ENCODE peak calls at places on chromosome X, in nine cellular contexts. Z is CD8-positive, alpha-beta T cell; R is lower lobe of right lung; B is HL-60; V is suprapubic skin; K is dorsolateral prefrontal cortex; C is colonic mucosa; F is uterus; D is hepatocyte. T is an unnamed sample.

GRCh38 chrX:3717742-3718420 is 4.4 kb upstream of the PRKX start:
- DNase-seq in Z (no peak), R (no peak), B (no peak), V (no peak), K (no peak), C (no peak), F (no peak), D (no peak), T (peak)

GRCh38 chrX:115584715-115585114 is 23.7 kb downstream of the PLS3 start:
- DNase-seq in Z (no peak), R (no peak), B (no peak), V (no peak), K (no peak), C (no peak), F (no peak), D (no peak), T (no peak)

GRCh38 chrX:118974908-118975671 is 672 bp downstream of the LONRF3 start:
- DNase-seq in Z (peak), R (peak), B (peak), V (peak), K (peak), C (peak), F (peak), D (peak), T (no peak)

GRCh38 chrX:19990225-19990518 is 689 bp downstream of the BCLAF3 start:
- DNase-seq in Z (no peak), R (no peak), B (peak), V (no peak), K (no peak), C (peak), F (no peak), D (no peak), T (no peak)

GRCh38 chrX:68762649-68763268 is 66.1 kb upstream of the EFNB1 start:
- DNase-seq in Z (no peak), R (no peak), B (no peak), V (no peak), K (no peak), C (no peak), F (no peak), D (no peak), T (no peak)

GRCh38 chrX:139692908-139693307 is 15.1 kb downstream of the MCF2 start:
- DNase-seq in Z (no peak), R (no peak), B (no peak), V (no peak), K (no peak), C (no peak), F (no peak), D (no peak), T (no peak)

GRCh38 chrX:68842781-68843581 is 14.2 kb downstream of the EFNB1 start:
- DNase-seq in Z (no peak), R (peak), B (peak), V (no peak), K (no peak), C (peak), F (no peak), D (no peak), T (no peak)

GRCh38 chrX:113644426-113644825 is 803.8 kb upstream of the AMOT start:
- DNase-seq in Z (no peak), R (no peak), B (no peak), V (no peak), K (no peak), C (no peak), F (no peak), D (no peak), T (no peak)

GRCh38 chrX:46860536-46860935 is 23.7 kb downstream of the RP2 start:
- DNase-seq in Z (no peak), R (no peak), B (no peak), V (no peak), K (no peak), C (no peak), F (no peak), D (no peak), T (no peak)

GRCh38 chrX:135585153-135585552 is 64.7 kb downstream of the INTS6L start:
- DNase-seq in Z (no peak), R (no peak), B (no peak), V (no peak), K (no peak), C (no peak), F (no peak), D (no peak), T (no peak)

GRCh38 chrX:75784689-75785491 is at the start of gene MAGEE2:
- DNase-seq in Z (no peak), R (peak), B (no peak), V (no peak), K (peak), C (no peak), F (no peak), D (no peak), T (no peak)

GRCh38 chrX:12563121-12563520 is 228.1 kb upstream of the PRPS2 start:
- DNase-seq in Z (no peak), R (no peak), B (no peak), V (no peak), K (no peak), C (no peak), F (no peak), D (peak), T (no peak)

GRCh38 chrX:15336023-15336413 is 695 bp upstream of the PIGA start:
- DNase-seq in Z (no peak), R (peak), B (no peak), V (no peak), K (no peak), C (no peak), F (no peak), D (peak), T (peak)

GRCh38 chrX:136953867-136954787 is 73.6 kb upstream of the RBMX start:
- DNase-seq in Z (peak), R (peak), B (peak), V (no peak), K (peak), C (peak), F (peak), D (peak), T (peak)

GRCh38 chrX:147953976-147954375 is 27.2 kb upstream of the FMR1NB start:
- DNase-seq in Z (no peak), R (no peak), B (no peak), V (no peak), K (no peak), C (no peak), F (peak), D (no peak), T (no peak)

GRCh38 chrX:16966745-16967144 is 20.3 kb downstream of the REPS2 start:
- DNase-seq in Z (no peak), R (no peak), B (no peak), V (no peak), K (no peak), C (no peak), F (no peak), D (no peak), T (no peak)

GRCh38 chrX:75156537-75156945 is 458 bp upstream of the ABCB7 start:
- DNase-seq in Z (no peak), R (no peak), B (no peak), V (no peak), K (no peak), C (no peak), F (peak), D (peak), T (peak)

GRCh38 chrX:48532201-48532600 is 7.3 kb upstream of the TBC1D25 start:
- DNase-seq in Z (no peak), R (no peak), B (no peak), V (no peak), K (no peak), C (no peak), F (no peak), D (no peak), T (no peak)

GRCh38 chrX:33194876-33195433 is 16.4 kb downstream of the DMD start:
- DNase-seq in Z (no peak), R (no peak), B (no peak), V (no peak), K (no peak), C (no peak), F (no peak), D (no peak), T (no peak)

GRCh38 chrX:17052210-17052609 is 105.8 kb downstream of the REPS2 start:
- DNase-seq in Z (no peak), R (no peak), B (no peak), V (no peak), K (no peak), C (no peak), F (no peak), D (no peak), T (no peak)

GRCh38 chrX:113512700-113513395 is 672.2 kb upstream of the AMOT start:
- DNase-seq in Z (no peak), R (no peak), B (no peak), V (no peak), K (no peak), C (no peak), F (no peak), D (no peak), T (peak)

GRCh38 chrX:30027636-30028035 is 187.7 kb upstream of the MAGEB2 start:
- DNase-seq in Z (no peak), R (no peak), B (no peak), V (no peak), K (no peak), C (no peak), F (no peak), D (no peak), T (no peak)

GRCh38 chrX:69158166-69159040 is 6.8 kb downstream of the PJA1 start:
- DNase-seq in Z (peak), R (no peak), B (peak), V (no peak), K (no peak), C (peak), F (peak), D (peak), T (peak)

GRCh38 chrX:31633349-31633748 is 561.5 kb upstream of the FTHL17 start:
- DNase-seq in Z (no peak), R (no peak), B (no peak), V (no peak), K (no peak), C (no peak), F (no peak), D (no peak), T (no peak)

GRCh38 chrX:2581296-2581695 is 80.5 kb upstream of the DHRSX start:
- DNase-seq in Z (no peak), R (no peak), B (no peak), V (no peak), K (no peak), C (no peak), F (no peak), D (no peak), T (no peak)

GRCh38 chrX:40922307-40922706 is 162.9 kb upstream of the USP9X start:
- DNase-seq in Z (no peak), R (no peak), B (peak), V (no peak), K (no peak), C (no peak), F (no peak), D (peak), T (peak)

GRCh38 chrX:114675365-114675764 is 91.5 kb downstream of the HTR2C start:
- DNase-seq in Z (no peak), R (no peak), B (no peak), V (no peak), K (no peak), C (no peak), F (no peak), D (no peak), T (no peak)

GRCh38 chrX:38220936-38221386 is 290 bp upstream of the SRPX start:
- DNase-seq in Z (no peak), R (no peak), B (no peak), V (no peak), K (no peak), C (no peak), F (peak), D (no peak), T (no peak)

GRCh38 chrX:118448273-118448783 is 47.3 kb upstream of the DOCK11 start:
- DNase-seq in Z (no peak), R (no peak), B (no peak), V (no peak), K (no peak), C (no peak), F (no peak), D (no peak), T (no peak)

GRCh38 chrX:103215037-103215767 is at the start of gene BEX4:
- DNase-seq in Z (peak), R (peak), B (peak), V (peak), K (peak), C (peak), F (peak), D (peak), T (peak)
- H3K27ac ChIP-seq in Z (peak), R (peak), B (peak), V (peak), K (peak), C (peak), F (peak), D (peak), T (peak)

DNA sequence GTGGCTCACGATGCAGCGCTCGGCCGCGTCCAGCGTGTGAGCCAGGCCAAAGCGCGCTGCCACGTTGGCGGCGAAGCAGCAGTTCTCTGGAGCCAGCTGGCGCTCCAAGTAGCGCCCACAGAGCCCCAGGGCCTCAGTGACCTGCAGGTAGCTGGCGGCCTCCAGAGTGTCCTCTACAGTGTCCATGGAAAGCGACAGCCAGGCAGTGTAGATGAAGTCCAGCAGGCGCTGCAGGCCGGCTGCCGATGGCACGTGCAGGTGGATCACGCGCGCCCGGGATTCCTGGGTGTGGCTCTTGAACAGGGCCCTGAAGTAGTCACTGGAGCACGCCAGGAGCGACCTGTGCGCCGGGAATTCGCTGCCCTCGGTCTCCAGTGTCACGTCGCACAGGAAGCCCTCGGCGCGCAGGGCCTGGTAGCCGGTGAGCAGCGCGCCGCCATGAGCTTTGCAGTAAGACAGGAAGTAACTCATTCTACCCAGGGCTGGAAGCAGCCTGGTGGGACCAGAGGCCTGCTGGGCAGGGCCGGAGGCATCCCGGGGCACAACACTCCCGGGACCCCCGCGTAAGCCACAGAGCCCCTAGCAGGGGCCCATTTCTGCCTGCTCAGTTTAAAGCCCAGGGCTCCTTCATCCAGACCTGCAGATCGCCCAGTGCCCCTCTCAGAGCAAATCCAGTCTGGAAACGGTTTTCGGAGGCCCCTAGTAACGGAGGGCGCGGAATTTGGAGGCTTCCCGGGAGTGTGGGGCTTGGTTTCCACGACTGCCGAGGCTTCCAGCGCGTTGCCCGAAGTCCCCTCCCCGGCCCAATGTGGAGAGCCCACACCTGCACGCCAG is 595 bp downstream of the KLHL34 start:
- DNase-seq in Z (peak), R (no peak), B (no peak), V (no peak), K (no peak), C (no peak), F (no peak), D (no peak), T (no peak)
- H3K4me3 ChIP-seq in Z (peak), R (no peak), B (no peak), V (peak), K (peak), C (peak), F (no peak), D (no peak), T (no peak)

GRCh38 chrX:120660638-120661037 is 30.8 kb upstream of the C1GALT1C1 start:
- DNase-seq in Z (no peak), R (no peak), B (no peak), V (no peak), K (no peak), C (no peak), F (no peak), D (no peak), T (no peak)

GRCh38 chrX:120668357-120668756 is 38.5 kb upstream of the C1GALT1C1 start:
- DNase-seq in Z (no peak), R (no peak), B (no peak), V (no peak), K (no peak), C (no peak), F (no peak), D (no peak), T (no peak)

DNA sequence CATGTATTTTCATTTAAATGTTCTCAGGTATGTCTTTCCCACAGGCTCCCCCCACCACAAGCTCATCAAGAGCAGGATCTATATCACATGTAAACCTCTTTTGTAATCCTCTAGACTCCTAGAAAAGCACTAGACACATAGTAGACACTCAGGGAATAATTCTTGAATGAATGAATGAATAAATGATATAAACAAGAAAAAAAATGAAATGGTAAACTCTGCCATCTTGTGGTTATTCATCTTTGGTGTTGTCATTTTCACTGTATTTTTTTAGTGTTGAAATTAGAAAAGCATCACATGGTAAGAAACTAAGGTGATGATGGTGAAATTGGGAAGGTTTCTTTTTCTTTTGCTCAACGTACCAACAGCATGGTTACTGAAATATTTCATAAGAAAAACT is 34.2 kb upstream of the C1GALT1C1 start:
- DNase-seq in Z (no peak), R (no peak), B (no peak), V (no peak), K (no peak), C (no peak), F (no peak), D (no peak), T (no peak)
- TF ChIP-seq CTCF in Z (peak), R (no peak), B (no peak), V (no peak), K (peak), C (no peak), F (no peak), D (peak), T (peak)

GRCh38 chrX:44874481-44875184 is 1.6 kb downstream of the KDM6A start:
- DNase-seq in Z (peak), R (no peak), B (peak), V (no peak), K (no peak), C (peak), F (peak), D (peak), T (no peak)
- H3K27ac ChIP-seq in Z (peak), R (peak), B (peak), V (peak), K (peak), C (peak), F (peak), D (peak), T (peak)

DNA sequence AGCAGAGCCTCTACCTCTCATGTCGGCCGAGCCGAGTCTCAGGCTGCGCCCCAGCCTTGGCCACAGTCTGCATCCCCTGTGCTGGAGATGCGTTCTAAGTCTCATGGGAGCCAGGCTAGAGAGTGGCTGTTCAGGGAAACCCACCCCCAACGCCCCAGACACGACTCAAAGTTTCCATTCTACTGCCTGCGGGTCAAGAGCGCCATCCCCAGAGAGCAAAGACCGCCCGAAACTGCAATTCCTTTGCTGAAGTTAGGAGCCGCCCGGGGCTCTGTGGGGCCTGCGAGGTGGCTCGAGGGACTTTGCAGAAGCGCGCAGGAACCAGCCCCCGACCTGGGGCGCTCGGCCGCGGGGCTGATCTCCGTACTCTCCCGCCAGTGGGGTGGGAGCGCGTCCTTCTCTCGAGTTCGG is 10.0 kb upstream of the ELF4 start:
- DNase-seq in Z (peak), R (no peak), B (peak), V (no peak), K (no peak), C (no peak), F (no peak), D (peak), T (no peak)
- H3K4me3 ChIP-seq in Z (peak), R (peak), B (peak), V (peak), K (peak), C (peak), F (peak), D (no peak), T (peak)

GRCh38 chrX:129843459-129844306 is at the start of gene ZDHHC9:
- DNase-seq in Z (peak), R (peak), B (peak), V (peak), K (peak), C (peak), F (peak), D (peak), T (peak)
- TF ChIP-seq CTCF in Z (no peak), R (peak), B (no peak), V (no peak), K (peak), C (no peak), F (no peak), D (no peak), T (no peak)

T was measured in brain microvascular endothelial cell.